ENCODE peak calls at places on chromosomes 7 and 10, in six cellular contexts. R is HS-5; V is RKO; H is stimulated activated CD4-positive, alpha-beta T cell treated with anti-CD3 and anti-CD28 coated beads, Interleukin-1b, Interleukin-23, amount 100 ng/mL, for 1 hour; L is NCI-H774; Q is activated naive CD4-positive, alpha-beta T cell treated with Interleukin-2 at 50 U/mL for 16 hours. X is an unnamed sample.

GRCh38 chr7:121500659-121501058 is 104.6 kb upstream of the FAM3C start:
- DNase-seq in R (no peak), V (no peak), Q (peak; percentile 2), L (no peak), H (no peak), X (no peak)

GRCh38 chr7:39950473-39951155 is 558 bp downstream of the CDK13 start:
- DNase-seq in Q (peak; percentile 51), L (peak; percentile 55), H (peak; percentile 18), R (no peak), V (peak; percentile 30), X (no peak)

GRCh38 chr7:77565917-77566316 is 28.8 kb downstream of the PTPN12 start:
- DNase-seq in L (no peak), V (no peak), R (no peak), H (no peak), Q (no peak), X (no peak)

GRCh38 chr7:22397981-22398380 is 41.0 kb upstream of the RAPGEF5 start:
- DNase-seq in V (no peak), L (no peak), Q (no peak), H (no peak), R (no peak), X (no peak)

GRCh38 chr10:33501161-33501560 is 166.7 kb upstream of the NRP1 start:
- DNase-seq in V (no peak), H (no peak), Q (no peak), R (no peak), L (no peak), X (no peak)

GRCh38 chr7:31815796-31816195 is 128.8 kb downstream of the PPP1R17 start:
- DNase-seq in R (no peak), L (no peak), H (no peak), V (no peak), Q (no peak), X (no peak)

GRCh38 chr7:41431671-41432070 is 271.2 kb downstream of the INHBA start:
- DNase-seq in Q (no peak), L (no peak), R (no peak), H (no peak), V (no peak), X (no peak)

GRCh38 chr7:6494365-6494764 is 46.6 kb upstream of the DAGLB start:
- DNase-seq in L (no peak), H (no peak), R (no peak), Q (no peak), V (no peak), X (no peak)

GRCh38 chr10:4174197-4174596 is 389.2 kb upstream of the KLF6 start:
- DNase-seq in V (peak; percentile 16), R (no peak), L (no peak), Q (no peak), H (no peak), X (no peak)

GRCh38 chr7:105654994-105655900 is 74.0 kb upstream of the EFCAB10 start:
- DNase-seq in L (no peak), V (no peak), R (no peak), H (no peak), Q (no peak), X (no peak)

GRCh38 chr10:122931088-122931958 is 20.9 kb downstream of the FAM24A start:
- DNase-seq in H (no peak), V (no peak), R (no peak), L (no peak), Q (no peak), X (no peak)

GRCh38 chr7:118626739-118627138 is 402.2 kb downstream of the ANKRD7 start:
- DNase-seq in V (no peak), H (no peak), R (no peak), L (no peak), Q (no peak), X (no peak)

GRCh38 chr7:23214423-23214822 is 32.2 kb upstream of the GPNMB start:
- DNase-seq in L (no peak), Q (no peak), V (no peak), R (no peak), H (no peak), X (no peak)

X was measured in thoracic aorta.